ENCODE peak calls at places on chromosomes 5 and 9, in seven cellular contexts. V is BE2C, U is fibroblast of lung, R is heart right ventricle, P is PC-9, C is sigmoid colon, M is cardiac fibroblast. S is an unnamed sample.

GRCh38 chr5:123422433-123423277 is 548 bp downstream of the CEP120 start:
- DNase-seq in V (no peak), U (peak; percentile 41), R (peak; percentile 13), P (peak; percentile 4), C (no peak), M (peak; percentile 49), S (no peak)

GRCh38 chr5:181241393-181241975 is 2.2 kb downstream of the RACK1 start:
- DNase-seq in V (no peak), U (peak; percentile 77), R (no peak), P (peak; percentile 44), C (peak; percentile 50), M (peak; percentile 96), S (no peak)

GRCh38 chr9:98687911-98688310 is 20.8 kb downstream of the GABBR2 start:
- DNase-seq in V (no peak), U (no peak), R (no peak), P (peak; percentile 21), C (no peak), M (peak; percentile 12), S (no peak)

GRCh38 chr9:115013998-115014397 is 83.6 kb upstream of the TNFSF8 start:
- DNase-seq in V (peak; percentile 64), U (peak; percentile 66), R (peak; percentile 68), P (peak; percentile 69), C (peak; percentile 89), M (peak; percentile 82), S (peak; percentile 88)

GRCh38 chr9:34628656-34629491 is at the start of gene ARID3C:
- DNase-seq in V (peak; percentile 49), U (no peak), R (no peak), P (peak; percentile 29), C (no peak), M (no peak), S (peak; percentile 77)

GRCh38 chr5:1057485-1057825 is 48.9 kb downstream of the NKD2 start:
- DNase-seq in V (no peak), U (no peak), R (no peak), P (no peak), C (no peak), M (no peak), S (no peak)

GRCh38 chr9:134226221-134226930 is 62.0 kb upstream of the RNU6ATAC start:
- DNase-seq in V (no peak), U (no peak), R (no peak), P (no peak), C (no peak), M (peak; percentile 45), S (no peak)

GRCh38 chr5:172264814-172265213 is 18.8 kb downstream of the UBTD2 start:
- DNase-seq in V (no peak), U (no peak), R (no peak), P (no peak), C (no peak), M (no peak), S (no peak)

GRCh38 chr9:96859461-96860198 is 5.3 kb upstream of the ZNF782 start:
- DNase-seq in V (peak; percentile 69), U (peak; percentile 71), R (no peak), P (peak; percentile 77), C (no peak), M (peak; percentile 56), S (peak; percentile 70)

GRCh38 chr9:121972501-121972981 is 120.6 kb downstream of the TTLL11 start:
- DNase-seq in V (no peak), U (peak; percentile 86), R (no peak), P (peak; percentile 90), C (no peak), M (peak; percentile 75), S (no peak)

GRCh38 chr5:146825033-146825432 is 53.5 kb downstream of the PPP2R2B start:
- DNase-seq in V (no peak), U (peak; percentile 54), R (peak; percentile 21), P (peak; percentile 13), C (no peak), M (peak; percentile 19), S (peak; percentile 89)

GRCh38 chr9:37034320-37034937 is 361 bp upstream of the PAX5 start:
- DNase-seq in V (no peak), U (peak; percentile 4), R (no peak), P (no peak), C (no peak), M (no peak), S (peak; percentile 83)

GRCh38 chr9:94182532-94182931 is 76.6 kb upstream of the ZNF169 start:
- DNase-seq in V (no peak), U (no peak), R (no peak), P (no peak), C (no peak), M (no peak), S (no peak)

GRCh38 chr5:91378683-91379601 is 4.2 kb downstream of the ARRDC3 start:
- DNase-seq in V (no peak), U (no peak), R (no peak), P (no peak), C (no peak), M (peak; percentile 29), S (no peak)

GRCh38 chr5:110258460-110258859 is 468.0 kb downstream of the TMEM232 start:
- DNase-seq in V (peak; percentile 11), U (peak; percentile 84), R (no peak), P (no peak), C (peak; percentile 68), M (peak; percentile 1), S (peak; percentile 39)

GRCh38 chr5:89493414-89493813 is 610.4 kb upstream of the MEF2C start:
- DNase-seq in V (no peak), U (no peak), R (no peak), P (no peak), C (no peak), M (no peak), S (no peak)

GRCh38 chr9:77575785-77576184 is 72.3 kb downstream of the GNA14 start:
- DNase-seq in V (no peak), U (peak; percentile 17), R (no peak), P (no peak), C (no peak), M (peak; percentile 44), S (peak; percentile 75)

GRCh38 chr9:14322211-14323082 is 8.5 kb upstream of the NFIB start:
- DNase-seq in V (peak; percentile 95), U (peak; percentile 92), R (peak; percentile 93), P (peak; percentile 85), C (peak; percentile 96), M (peak; percentile 92), S (peak; percentile 96)

GRCh38 chr9:14321517-14322125 is 7.7 kb upstream of the NFIB start:
- DNase-seq in V (no peak), U (peak; percentile 63), R (no peak), P (no peak), C (no peak), M (peak; percentile 72), S (no peak)

GRCh38 chr9:14323083-14323968 is 9.4 kb upstream of the NFIB start:
- DNase-seq in V (no peak), U (no peak), R (no peak), P (no peak), C (no peak), M (no peak), S (no peak)

GRCh38 chr9:14318934-14319513 is 5.1 kb upstream of the NFIB start:
- DNase-seq in V (no peak), U (no peak), R (no peak), P (no peak), C (no peak), M (peak; percentile 29), S (no peak)

GRCh38 chr9:14320272-14321245 is 6.6 kb upstream of the NFIB start:
- DNase-seq in V (peak; percentile 23), U (peak; percentile 95), R (no peak), P (no peak), C (no peak), M (peak; percentile 96), S (no peak)
- H3K4me3 ChIP-seq in V (peak overlapping the region; percentile 76), U (peak overlapping the region; percentile 65), R (peak overlapping the region; percentile 87), P (peak overlapping the region; percentile 73), C (no peak overlapping the region), M (peak overlapping the region; percentile 59), S (peak overlapping the region; percentile 85)

DNA sequence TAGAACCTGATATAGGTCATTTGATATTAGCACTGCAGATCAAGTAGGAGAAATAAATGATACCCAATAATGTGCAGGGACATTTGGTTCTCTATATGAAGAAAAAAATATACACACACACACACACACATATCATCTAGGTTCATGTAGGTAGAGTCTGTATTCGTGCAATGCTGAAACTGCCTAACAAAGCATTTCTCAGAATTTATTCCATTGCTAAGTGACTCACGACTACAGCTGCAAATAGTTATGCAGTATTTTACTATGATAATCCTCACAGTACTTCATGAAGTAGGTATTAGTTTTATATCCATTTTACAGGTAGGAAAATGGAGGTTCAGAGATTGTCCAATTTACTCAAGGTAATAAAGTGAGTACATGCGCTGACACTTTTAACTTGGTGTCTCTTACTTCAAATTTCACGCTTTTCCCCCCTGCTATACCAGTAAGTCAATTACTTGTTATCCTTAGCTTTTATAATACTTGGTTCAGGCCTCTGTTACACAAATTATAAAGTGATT is 2.4 kb downstream of the GIN1 start:
- DNase-seq in V (no peak), U (peak; percentile 3), R (no peak), P (no peak), C (no peak), M (no peak), S (no peak)
- H3K4me3 ChIP-seq in V (no peak overlapping the region), U (peak overlapping the region; percentile 98), R (no peak overlapping the region), P (peak overlapping the region; percentile 9), C (no peak overlapping the region), M (no peak overlapping the region), S (no peak overlapping the region)

GRCh38 chr5:115936031-115936430 is 26.2 kb upstream of the LVRN start:
- DNase-seq in V (no peak), U (no peak), R (no peak), P (no peak), C (no peak), M (no peak), S (no peak)

GRCh38 chr5:115930630-115931337 is 31.5 kb upstream of the LVRN start:
- DNase-seq in V (no peak), U (peak; percentile 22), R (no peak), P (no peak), C (no peak), M (no peak), S (no peak)

GRCh38 chr5:115939059-115939458 is 23.2 kb upstream of the LVRN start:
- DNase-seq in V (no peak), U (peak; percentile 2), R (no peak), P (no peak), C (no peak), M (no peak), S (no peak)

GRCh38 chr5:115932991-115933390 is 29.3 kb upstream of the LVRN start:
- DNase-seq in V (no peak), U (no peak), R (no peak), P (no peak), C (no peak), M (no peak), S (no peak)

DNA sequence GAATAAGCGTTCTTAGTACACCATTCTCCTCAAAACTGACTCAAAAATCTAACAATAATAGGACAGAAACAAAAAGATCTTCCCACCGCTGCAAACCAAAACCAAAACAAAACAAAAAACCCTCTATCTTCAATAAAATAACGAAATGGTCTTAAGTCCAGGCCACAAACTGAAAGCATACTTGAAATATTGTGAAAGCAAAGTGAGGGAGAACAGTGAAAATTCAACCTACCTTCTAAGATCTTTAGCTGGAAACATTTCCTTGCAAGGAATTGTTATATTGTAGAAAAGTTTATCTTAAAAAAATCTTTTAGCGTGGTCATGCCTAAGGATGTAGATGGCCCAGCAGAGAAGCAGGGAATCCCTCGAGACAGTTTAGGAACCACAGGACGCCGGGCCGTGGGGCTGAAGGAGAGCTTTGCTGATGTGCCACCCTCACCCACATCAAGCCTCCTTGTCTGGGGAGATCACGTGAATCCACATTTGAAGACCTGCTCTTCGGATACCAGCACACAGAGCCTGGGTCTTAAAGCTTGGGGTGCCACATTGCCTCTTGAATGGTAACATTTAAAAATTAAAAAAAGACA is 27.8 kb upstream of the LVRN start:
- DNase-seq in V (no peak), U (no peak), R (no peak), P (no peak), C (no peak), M (no peak), S (no peak)
- H3K4me3 ChIP-seq in V (no peak overlapping the region), U (no peak overlapping the region), R (no peak overlapping the region), P (no peak overlapping the region), C (no peak overlapping the region), M (no peak overlapping the region), S (no peak overlapping the region)

GRCh38 chr9:125843646-125844045 is 96.5 kb downstream of the PBX3 start:
- DNase-seq in V (peak; percentile 81), U (peak; percentile 64), R (peak; percentile 10), P (no peak), C (peak; percentile 65), M (peak; percentile 64), S (no peak)
- H3K4me3 ChIP-seq in V (peak overlapping the region; percentile 26), U (peak overlapping the region; percentile 37), R (peak overlapping the region; percentile 6), P (no peak overlapping the region), C (no peak overlapping the region), M (no peak overlapping the region), S (no peak overlapping the region)